ENCODE peak calls at places on chromosomes 3 and 15, in eight cellular contexts. Q is SK-N-SH, Y is hepatocyte, I is PC-3, H is HCT116, D is OCI-LY7, A is MM.1S, C is astrocyte. S is an unnamed sample.

GRCh38 chr3:184040010-184040409 is 8.5 kb downstream of the HTR3D start:
- DNase-seq in Q (peak; percentile 39), Y (peak; percentile 25), I (peak; percentile 67), H (peak; percentile 26), D (no peak), A (no peak), C (no peak), S (peak; percentile 44)

GRCh38 chr3:187336322-187336721 is 31.9 kb upstream of the RTP4 start:
- DNase-seq in Q (no peak), Y (no peak), I (no peak), H (no peak), D (no peak), A (no peak), C (no peak), S (no peak)

GRCh38 chr3:13419356-13420050 is 619 bp downstream of the NUP210 start:
- DNase-seq in Q (peak; percentile 86), Y (peak; percentile 71), I (peak; percentile 37), H (no peak), D (peak; percentile 72), A (peak; percentile 40), C (no peak), S (peak; percentile 28)

GRCh38 chr3:49013738-49014660 is 4.4 kb downstream of the DALRD3 start:
- DNase-seq in Q (peak; percentile 72), Y (peak; percentile 67), I (peak; percentile 69), H (no peak), D (peak; percentile 69), A (peak; percentile 66), C (no peak), S (peak; percentile 50)

GRCh38 chr3:37853691-37854413 is 7.8 kb upstream of the CTDSPL start:
- DNase-seq in Q (no peak), Y (no peak), I (no peak), H (no peak), D (no peak), A (no peak), C (no peak), S (no peak)

GRCh38 chr3:110804856-110805255 is 266.8 kb upstream of the NECTIN3 start:
- DNase-seq in Q (no peak), Y (no peak), I (no peak), H (no peak), D (no peak), A (no peak), C (no peak), S (no peak)

GRCh38 chr15:58498821-58499580 is 67.2 kb downstream of the LIPC start:
- DNase-seq in Q (no peak), Y (peak; percentile 35), I (no peak), H (no peak), D (no peak), A (no peak), C (peak; percentile 63), S (no peak)

GRCh38 chr3:189282189-189282588 is 110.4 kb downstream of the TPRG1 start:
- DNase-seq in Q (no peak), Y (no peak), I (no peak), H (no peak), D (no peak), A (no peak), C (no peak), S (no peak)

GRCh38 chr3:101850327-101851048 is 1.2 kb downstream of the NFKBIZ start:
- DNase-seq in Q (peak; percentile 23), Y (no peak), I (peak; percentile 57), H (no peak), D (peak; percentile 69), A (peak; percentile 75), C (peak; percentile 71), S (no peak)

GRCh38 chr15:55791576-55792400 is 48.8 kb upstream of the PRTG start:
- DNase-seq in Q (no peak), Y (no peak), I (peak; percentile 36), H (no peak), D (no peak), A (no peak), C (peak; percentile 93), S (peak; percentile 92)

GRCh38 chr15:33293619-33294309 is 17.0 kb upstream of the RYR3 start:
- DNase-seq in Q (no peak), Y (no peak), I (peak; percentile 53), H (no peak), D (no peak), A (no peak), C (peak; percentile 29), S (peak; percentile 79)

GRCh38 chr15:58240191-58240932 is 102.2 kb downstream of the AQP9 start:
- DNase-seq in Q (no peak), Y (no peak), I (no peak), H (no peak), D (no peak), A (no peak), C (no peak), S (no peak)

GRCh38 chr3:15117011-15117410 is 18.1 kb upstream of the RBSN start:
- DNase-seq in Q (no peak), Y (no peak), I (no peak), H (no peak), D (no peak), A (no peak), C (no peak), S (no peak)

GRCh38 chr3:30437172-30437571 is 169.2 kb upstream of the TGFBR2 start:
- DNase-seq in Q (no peak), Y (no peak), I (no peak), H (no peak), D (no peak), A (no peak), C (peak; percentile 75), S (no peak)

GRCh38 chr3:66738625-66739330 is 238.0 kb upstream of the LRIG1 start:
- DNase-seq in Q (no peak), Y (no peak), I (peak; percentile 57), H (no peak), D (no peak), A (no peak), C (peak; percentile 58), S (peak; percentile 51)

GRCh38 chr3:16183601-16184270 is 9.3 kb downstream of the GALNT15 start:
- DNase-seq in Q (no peak), Y (peak; percentile 68), I (peak; percentile 54), H (no peak), D (no peak), A (no peak), C (peak; percentile 93), S (no peak)

GRCh38 chr3:121852256-121852655 is 17.2 kb downstream of the EAF2 start:
- DNase-seq in Q (no peak), Y (no peak), I (no peak), H (no peak), D (no peak), A (no peak), C (no peak), S (no peak)

GRCh38 chr3:23183731-23184130 is 19.4 kb upstream of the UBE2E2 start:
- DNase-seq in Q (peak; percentile 4), Y (peak; percentile 68), I (peak; percentile 81), H (peak; percentile 54), D (peak; percentile 58), A (peak; percentile 54), C (peak; percentile 39), S (peak; percentile 41)

GRCh38 chr3:136659253-136659652 is 92.9 kb downstream of the STAG1 start:
- DNase-seq in Q (peak; percentile 19), Y (peak; percentile 36), I (no peak), H (no peak), D (peak; percentile 12), A (no peak), C (peak; percentile 94), S (no peak)

GRCh38 chr15:89230277-89230676 is 8.9 kb upstream of the RLBP1 start:
- DNase-seq in Q (no peak), Y (no peak), I (no peak), H (no peak), D (no peak), A (no peak), C (no peak), S (no peak)
- TF ChIP-seq CTCF in Q (no peak), Y (no peak), I (no peak), H (peak; percentile 21), D (peak; percentile 25), A (no peak), C (no peak), S (no peak)

DNA sequence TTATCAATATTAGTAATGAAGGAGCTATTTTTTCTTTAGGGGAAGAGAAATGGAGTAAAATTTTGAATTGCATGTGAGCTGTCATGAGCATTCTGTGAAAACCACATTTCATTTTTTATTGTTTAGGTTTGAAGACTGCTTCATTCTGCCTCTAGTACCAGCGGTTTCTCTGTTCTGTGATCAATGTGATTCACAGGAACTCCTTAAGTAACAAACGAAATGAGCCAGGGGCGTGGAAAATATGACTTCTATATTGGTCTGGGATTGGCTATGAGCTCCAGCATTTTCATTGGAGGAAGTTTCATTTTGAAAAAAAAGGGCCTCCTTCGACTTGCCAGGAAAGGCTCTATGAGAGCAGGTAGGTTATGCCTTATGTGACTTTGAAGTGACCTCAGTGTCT is 13.0 kb downstream of the NIPA2 start:
- DNase-seq in Q (no peak), Y (no peak), I (no peak), H (no peak), D (no peak), A (no peak), C (no peak), S (no peak)
- H4K20me1 ChIP-seq in Q (peaks cover 17% of the 10 kb centered on the region), Y (peaks cover 6% of the 10 kb centered on the region), I (peaks cover 18% of the 10 kb centered on the region), H (no peaks in the 10 kb centered on the region), D (peaks cover 11% of the 10 kb centered on the region), A (peaks cover 18% of the 10 kb centered on the region), C (peaks cover 46% of the 10 kb centered on the region), S (peaks cover 19% of the 10 kb centered on the region)

GRCh38 chr3:133467780-133468179 is 67.9 kb downstream of the BFSP2 start:
- DNase-seq in Q (no peak), Y (no peak), I (no peak), H (no peak), D (no peak), A (no peak), C (no peak), S (no peak)

GRCh38 chr3:133463441-133463860 is 63.6 kb downstream of the BFSP2 start:
- DNase-seq in Q (no peak), Y (no peak), I (no peak), H (no peak), D (peak; percentile 65), A (peak; percentile 55), C (no peak), S (peak; percentile 81)

GRCh38 chr3:133461291-133461690 is 61.4 kb downstream of the BFSP2 start:
- DNase-seq in Q (no peak), Y (peak; percentile 45), I (peak; percentile 18), H (no peak), D (no peak), A (no peak), C (no peak), S (peak; percentile 51)

GRCh38 chr3:133466531-133467386 is 66.9 kb downstream of the BFSP2 start:
- DNase-seq in Q (no peak), Y (no peak), I (no peak), H (no peak), D (peak; percentile 94), A (peak; percentile 80), C (no peak), S (no peak)

GRCh38 chr3:133464573-133464972 is 64.7 kb downstream of the BFSP2 start:
- DNase-seq in Q (peak; percentile 41), Y (no peak), I (peak; percentile 62), H (no peak), D (peak; percentile 77), A (peak; percentile 65), C (peak; percentile 38), S (no peak)
- TF ChIP-seq CTCF in Q (peak; percentile 59), Y (no peak), I (peak; percentile 56), H (peak; percentile 34), D (peak; percentile 82), A (peak; percentile 55), C (peak; percentile 41), S (peak; percentile 42)

DNA sequence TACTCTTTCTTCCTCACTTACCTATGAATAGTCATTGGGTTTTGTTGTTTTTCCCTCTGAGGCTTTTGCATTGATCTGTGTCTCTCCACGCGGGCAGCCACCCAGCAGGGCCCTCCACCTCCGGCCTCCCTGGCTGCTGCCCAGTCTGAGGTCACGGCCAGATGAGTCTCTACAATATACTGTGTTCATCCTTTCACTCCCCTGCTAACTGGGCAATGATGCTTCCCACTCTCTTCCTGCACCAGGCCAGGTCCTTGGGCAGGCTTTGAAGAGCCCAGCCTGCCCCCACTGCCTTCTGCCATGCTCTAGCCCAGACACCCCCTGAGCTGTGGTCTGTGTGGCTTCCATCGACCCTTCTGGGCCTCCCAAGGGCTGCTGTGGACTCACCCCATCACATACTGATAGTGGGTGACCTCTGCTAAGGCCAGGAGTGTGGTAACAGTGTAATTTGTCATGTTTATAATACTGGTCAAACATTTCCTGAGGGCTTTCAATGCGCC is 18.0 kb downstream of the PDIA5 start:
- DNase-seq in Q (peak; percentile 40), Y (no peak), I (no peak), H (no peak), D (no peak), A (no peak), C (no peak), S (no peak)
- H4K20me1 ChIP-seq in Q (peaks cover 98% of the 10 kb centered on the region), Y (peaks cover 30% of the 10 kb centered on the region), I (peaks cover 69% of the 10 kb centered on the region), H (peaks cover 1% of the 10 kb centered on the region), D (no peaks in the 10 kb centered on the region), A (peaks cover 6% of the 10 kb centered on the region), C (peaks cover 100% of the 10 kb centered on the region), S (peaks cover 29% of the 10 kb centered on the region)

S was measured in PC-9.